ENCODE peak calls at places on chromosomes 5 and 9, in eight cellular contexts. I, X, F, Y, K, U, J and Q are unnamed samples.

GRCh38 chr9:27599102-27599501 is 25.8 kb upstream of the C9orf72 start:
- DNase-seq in I (no peak), X (no peak), F (no peak), Y (no peak), K (no peak), U (no peak), J (no peak), Q (no peak)

GRCh38 chr5:87164409-87164808 is 103.3 kb upstream of the RASA1 start:
- DNase-seq in I (no peak), X (no peak), F (no peak), Y (no peak), K (no peak), U (no peak), J (no peak), Q (no peak)

GRCh38 chr9:104342552-104342951 is 161.5 kb upstream of the OR13F1 start:
- DNase-seq in I (no peak), X (no peak), F (no peak), Y (no peak), K (no peak), U (no peak), J (no peak), Q (no peak)

GRCh38 chr9:35820076-35820475 is 5.2 kb upstream of the HINT2 start:
- DNase-seq in I (no peak), X (no peak), F (no peak), Y (peak; percentile 69), K (no peak), U (no peak), J (no peak), Q (no peak)

GRCh38 chr5:58450811-58451629 is 8.9 kb downstream of the PLK2 start:
- DNase-seq in I (no peak), X (no peak), F (no peak), Y (no peak), K (no peak), U (no peak), J (no peak), Q (no peak)

GRCh38 chr9:25427898-25428297 is 250.3 kb downstream of the TUSC1 start:
- DNase-seq in I (no peak), X (no peak), F (no peak), Y (no peak), K (peak; percentile 50), U (no peak), J (no peak), Q (no peak)

GRCh38 chr9:113649054-113649453 is 185.5 kb downstream of the RGS3 start:
- DNase-seq in I (no peak), X (peak; percentile 88), F (no peak), Y (no peak), K (peak; percentile 77), U (no peak), J (no peak), Q (no peak)

GRCh38 chr9:137435980-137436760 is 5.0 kb downstream of the ENTPD8 start:
- DNase-seq in I (peak; percentile 57), X (peak; percentile 69), F (peak; percentile 87), Y (peak; percentile 84), K (peak; percentile 75), U (peak; percentile 15), J (peak; percentile 86), Q (peak; percentile 89)

GRCh38 chr5:66620711-66621110 is 24.5 kb downstream of the MAST4 start:
- DNase-seq in I (no peak), X (no peak), F (no peak), Y (no peak), K (no peak), U (no peak), J (no peak), Q (no peak)

GRCh38 chr5:429453-430188 is 13.4 kb upstream of the EXOC3 start:
- DNase-seq in I (no peak), X (peak; percentile 63), F (no peak), Y (peak; percentile 38), K (peak; percentile 70), U (no peak), J (peak; percentile 69), Q (no peak)

GRCh38 chr5:160496334-160496733 is 74.7 kb downstream of the PTTG1 start:
- DNase-seq in I (no peak), X (no peak), F (no peak), Y (no peak), K (no peak), U (no peak), J (no peak), Q (no peak)

GRCh38 chr9:37677435-37677834 is 26.7 kb downstream of the FRMPD1 start:
- DNase-seq in I (no peak), X (no peak), F (no peak), Y (no peak), K (no peak), U (no peak), J (no peak), Q (no peak)

GRCh38 chr5:140169410-140169809 is 5.6 kb upstream of the CYSTM1 start:
- DNase-seq in I (no peak), X (no peak), F (no peak), Y (no peak), K (no peak), U (no peak), J (no peak), Q (no peak)

GRCh38 chr9:20394928-20395327 is 227.4 kb downstream of the MLLT3 start:
- DNase-seq in I (no peak), X (no peak), F (no peak), Y (no peak), K (no peak), U (no peak), J (no peak), Q (no peak)

GRCh38 chr9:135885100-135885853 is 22.1 kb downstream of the CAMSAP1 start:
- DNase-seq in I (no peak), X (no peak), F (no peak), Y (no peak), K (no peak), U (no peak), J (no peak), Q (no peak)

GRCh38 chr9:38153152-38153909 is 84.3 kb upstream of the SHB start:
- DNase-seq in I (no peak), X (no peak), F (no peak), Y (no peak), K (no peak), U (no peak), J (no peak), Q (no peak)

GRCh38 chr5:107219993-107220392 is 450.7 kb downstream of the EFNA5 start:
- DNase-seq in I (no peak), X (no peak), F (no peak), Y (no peak), K (no peak), U (no peak), J (no peak), Q (no peak)

GRCh38 chr5:78782728-78783127 is 134.2 kb upstream of the LHFPL2 start:
- DNase-seq in I (no peak), X (no peak), F (no peak), Y (no peak), K (no peak), U (no peak), J (no peak), Q (no peak)

GRCh38 chr5:8577792-8578191 is 708.8 kb downstream of the MTRR start:
- DNase-seq in I (no peak), X (no peak), F (no peak), Y (no peak), K (no peak), U (no peak), J (no peak), Q (no peak)

GRCh38 chr9:131418143-131419028 is 24.5 kb downstream of the PRRC2B start:
- DNase-seq in I (no peak), X (no peak), F (peak; percentile 33), Y (no peak), K (no peak), U (no peak), J (no peak), Q (no peak)

GRCh38 chr5:142506046-142506445 is 179.8 kb downstream of the FGF1 start:
- DNase-seq in I (no peak), X (no peak), F (no peak), Y (no peak), K (no peak), U (no peak), J (no peak), Q (peak; percentile 63)

GRCh38 chr5:95238560-95239325 is 46.2 kb downstream of the MCTP1 start:
- DNase-seq in I (no peak), X (no peak), F (no peak), Y (peak; percentile 38), K (no peak), U (no peak), J (no peak), Q (no peak)
- TF ChIP-seq CTCF in I (peak; percentile 47), X (peak; percentile 31), F (no peak), Y (peak; percentile 55), K (no peak), U (peak; percentile 17), J (peak; percentile 48), Q (no peak)

GRCh38 chr5:112626715-112627114 is 111.0 kb upstream of the APC start:
- DNase-seq in I (no peak), X (no peak), F (no peak), Y (no peak), K (no peak), U (no peak), J (no peak), Q (no peak)

GRCh38 chr5:112630246-112631009 is 107.3 kb upstream of the APC start:
- DNase-seq in I (no peak), X (no peak), F (no peak), Y (no peak), K (no peak), U (no peak), J (no peak), Q (no peak)

GRCh38 chr5:112626079-112626478 is 111.6 kb upstream of the APC start:
- DNase-seq in I (no peak), X (no peak), F (no peak), Y (no peak), K (no peak), U (no peak), J (no peak), Q (no peak)

GRCh38 chr5:112625586-112625985 is 112.1 kb upstream of the APC start:
- DNase-seq in I (no peak), X (no peak), F (no peak), Y (no peak), K (no peak), U (no peak), J (no peak), Q (no peak)

GRCh38 chr5:112628219-112628618 is 109.5 kb upstream of the APC start:
- DNase-seq in I (no peak), X (no peak), F (no peak), Y (no peak), K (no peak), U (no peak), J (no peak), Q (no peak)
- TF ChIP-seq CTCF in I (no peak), X (no peak), F (no peak), Y (no peak), K (no peak), U (peak; percentile 7), J (no peak), Q (no peak)

GRCh38 chr9:114894206-114894605 is 36.2 kb downstream of the TNFSF8 start:
- DNase-seq in I (no peak), X (no peak), F (no peak), Y (no peak), K (no peak), U (no peak), J (no peak), Q (no peak)
- TF ChIP-seq CTCF in I (no peak), X (no peak), F (no peak), Y (no peak), K (no peak), U (no peak), J (no peak), Q (no peak)

DNA sequence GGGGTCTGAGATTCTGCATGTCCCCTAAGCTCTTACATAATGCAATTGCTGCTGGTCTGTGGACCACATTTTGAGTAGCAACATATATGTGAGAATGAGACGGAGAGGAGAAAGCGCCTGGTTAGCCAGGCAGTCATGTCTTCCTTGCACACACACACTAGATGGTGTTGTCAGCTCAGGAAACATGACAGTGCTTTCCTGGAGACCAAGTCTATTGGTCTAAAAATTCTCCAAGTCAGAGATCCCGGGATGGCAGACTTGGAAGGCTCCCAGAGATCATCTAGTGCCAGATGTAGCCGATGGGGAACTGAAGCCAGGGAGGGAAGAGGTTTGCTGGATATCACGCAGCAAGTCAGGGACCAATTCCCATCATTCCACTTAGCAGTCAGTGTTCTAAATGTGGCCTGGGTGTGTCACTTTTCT is 53.4 kb downstream of the GALNT12 start:
- DNase-seq in I (no peak), X (no peak), F (peak; percentile 43), Y (peak; percentile 84), K (no peak), U (no peak), J (no peak), Q (no peak)
- TF ChIP-seq CTCF in I (peak; percentile 46), X (peak; percentile 78), F (no peak), Y (peak; percentile 79), K (peak; percentile 39), U (no peak), J (peak; percentile 62), Q (no peak)